ENCODE peak calls at places on chromosomes 5 and 9, in five cellular contexts. Q is lower lobe of right lung, H is neural crest cell, E is Calu3, J is bronchial epithelial cell. X is an unnamed sample.

GRCh38 chr5:156178117-156178516 is 148.8 kb upstream of the SGCD start:
- DNase-seq in Q (no peak), H (no peak), J (no peak), E (no peak), X (no peak)

GRCh38 chr5:137199966-137200365 is 299.2 kb downstream of the SPOCK1 start:
- DNase-seq in E (no peak), J (peak; percentile 44), Q (no peak), H (no peak), X (no peak)

GRCh38 chr5:103122242-103122641 is 2.1 kb downstream of the PPIP5K2 start:
- DNase-seq in Q (no peak), E (no peak), J (no peak), H (no peak), X (no peak)

GRCh38 chr9:110650991-110651411 is 17.6 kb upstream of the MUSK start:
- DNase-seq in Q (no peak), H (no peak), E (no peak), J (peak; percentile 12), X (no peak)

GRCh38 chr5:36156619-36157018 is 4.7 kb downstream of the SKP2 start:
- DNase-seq in J (peak; percentile 53), H (no peak), Q (no peak), E (no peak), X (no peak)

GRCh38 chr5:133113331-133114061 is 61.7 kb downstream of the HSPA4 start:
- DNase-seq in H (no peak), Q (no peak), J (peak; percentile 48), E (no peak), X (no peak)

GRCh38 chr9:89313842-89314241 is 2.8 kb downstream of the CKS2 start:
- DNase-seq in Q (no peak), J (peak; percentile 15), E (no peak), H (no peak), X (no peak)

GRCh38 chr5:124546643-124547042 is 199.8 kb downstream of the ZNF608 start:
- DNase-seq in E (peak; percentile 15), Q (no peak), H (no peak), J (peak; percentile 24), X (peak; percentile 27)

GRCh38 chr9:36575411-36575882 is 2.8 kb downstream of the MELK start:
- DNase-seq in Q (no peak), H (no peak), J (peak; percentile 51), E (no peak), X (no peak)

GRCh38 chr5:67377651-67378050 is 181.1 kb upstream of the CD180 start:
- DNase-seq in E (no peak), J (no peak), H (no peak), Q (no peak), X (no peak)

GRCh38 chr5:113166285-113166684 is 189.7 kb downstream of the DCP2 start:
- DNase-seq in H (no peak), J (no peak), E (no peak), Q (no peak), X (no peak)

GRCh38 chr9:84751921-84752320 is 82.4 kb downstream of the NTRK2 start:
- DNase-seq in H (no peak), J (peak; percentile 89), Q (no peak), E (no peak), X (no peak)

GRCh38 chr9:76658510-76659231 is 105.6 kb upstream of the PCA3 start:
- DNase-seq in J (peak; percentile 64), E (no peak), Q (no peak), H (no peak), X (no peak)
- TF ChIP-seq CTCF in J (peak; percentile 47), E (no peak), Q (peak; percentile 66), H (peak; percentile 73), X (peak; percentile 69)

GRCh38 chr5:20601678-20602100 is 613.7 kb upstream of the CDH18 start:
- DNase-seq in Q (no peak), E (no peak), J (peak; percentile 8), H (no peak), X (no peak)
- TF ChIP-seq CTCF in Q (no peak), E (no peak), J (no peak), H (peak; percentile 35), X (peak; percentile 13)

GRCh38 chr9:120394058-120394669 is 185.8 kb downstream of the CDK5RAP2 start:
- DNase-seq in Q (no peak), J (peak; percentile 85), E (no peak), H (no peak), X (no peak)

GRCh38 chr9:120391691-120392090 is 188.3 kb downstream of the CDK5RAP2 start:
- DNase-seq in J (no peak), H (no peak), E (no peak), Q (no peak), X (no peak)

GRCh38 chr9:120392245-120392644 is 187.7 kb downstream of the CDK5RAP2 start:
- DNase-seq in J (no peak), E (no peak), Q (no peak), H (no peak), X (no peak)

GRCh38 chr9:120393386-120394057 is 186.4 kb downstream of the CDK5RAP2 start:
- DNase-seq in E (no peak), Q (no peak), H (no peak), J (peak; percentile 53), X (no peak)

DNA sequence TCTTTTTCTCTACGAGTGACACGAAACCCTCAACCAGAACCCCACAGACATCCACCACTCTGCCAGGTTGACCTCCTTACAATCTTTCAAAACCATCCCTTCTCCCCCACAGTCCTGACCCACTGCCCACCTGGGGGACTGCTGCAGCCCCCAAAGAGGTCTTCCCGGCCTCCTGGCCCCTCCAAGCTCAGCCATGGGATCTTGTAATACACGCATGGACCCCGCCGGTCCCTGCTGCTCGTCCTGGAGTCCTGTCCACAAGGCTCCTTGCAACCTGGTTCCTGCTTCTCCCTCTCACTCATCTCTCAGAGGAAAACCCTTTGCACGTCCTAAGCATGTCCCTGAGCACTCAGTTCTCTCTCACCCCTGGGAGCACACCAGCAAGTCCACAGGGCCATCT is 187.3 kb downstream of the CDK5RAP2 start:
- DNase-seq in Q (no peak), J (no peak), H (no peak), E (no peak), X (no peak)
- TF ChIP-seq CTCF in Q (no peak), J (no peak), H (no peak), E (no peak), X (no peak)

GRCh38 chr5:77777281-77777892 is 1.2 kb upstream of the TBCA start:
- DNase-seq in Q (no peak), E (peak; percentile 35), J (peak; percentile 84), H (no peak), X (no peak)

GRCh38 chr5:77774981-77775772 is 962 bp downstream of the TBCA start:
- DNase-seq in H (no peak), J (no peak), E (no peak), Q (no peak), X (no peak)

GRCh38 chr5:77777911-77778310 is 1.8 kb upstream of the TBCA start:
- DNase-seq in E (no peak), Q (no peak), J (no peak), H (no peak), X (no peak)

GRCh38 chr5:77776606-77777206 is 567 bp upstream of the TBCA start:
- DNase-seq in Q (no peak), J (peak; percentile 30), H (no peak), E (no peak), X (no peak)

DNA sequence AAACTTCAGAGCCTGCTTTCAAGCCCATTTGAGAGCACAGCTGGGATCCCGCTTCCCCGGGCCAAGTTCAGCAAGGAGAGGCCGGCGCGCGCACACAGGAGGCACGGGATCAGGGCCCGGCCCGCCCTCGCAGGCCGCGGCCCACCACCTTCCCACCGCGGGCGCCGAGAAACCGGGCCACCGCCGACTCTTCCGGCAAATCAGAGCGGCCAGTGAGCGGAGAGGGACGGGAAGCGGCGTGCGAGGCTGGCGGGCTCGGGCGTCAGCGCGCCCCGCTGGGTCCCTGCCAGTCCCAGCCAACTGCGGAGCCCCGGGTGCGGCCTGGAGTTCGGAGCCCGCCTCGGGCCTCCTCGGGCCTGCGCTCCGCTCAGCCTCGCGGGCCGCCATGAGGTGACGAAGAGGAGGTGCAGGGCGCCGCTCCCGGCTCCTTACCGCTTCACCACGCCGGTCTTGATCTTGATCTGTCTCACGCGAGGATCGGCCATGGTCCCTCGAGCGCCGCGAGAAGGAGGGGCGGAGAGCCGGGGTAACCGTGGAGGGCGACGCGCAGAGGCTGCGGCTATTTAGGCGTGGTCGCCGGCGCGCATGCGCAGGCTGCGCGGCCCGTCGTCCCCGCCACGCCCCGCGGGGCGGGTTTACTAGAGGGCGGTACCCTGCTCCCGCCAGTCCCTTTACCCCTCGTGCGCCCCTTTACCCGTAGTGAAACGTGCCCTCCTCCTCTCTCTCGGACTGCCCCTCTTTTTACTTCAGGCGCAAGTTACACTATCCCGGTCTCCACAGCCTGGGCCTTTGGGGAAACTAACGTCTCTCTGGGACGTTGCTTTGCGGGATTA is at the start of gene TBCA:
- DNase-seq in J (peak; percentile 73), E (peak; percentile 95), H (peak; percentile 85), Q (peak; percentile 92), X (peak; percentile 80)
- TF ChIP-seq CTCF in J (peak; percentile 23), E (no peak), H (peak; percentile 58), Q (peak; percentile 44), X (peak; percentile 51)

DNA sequence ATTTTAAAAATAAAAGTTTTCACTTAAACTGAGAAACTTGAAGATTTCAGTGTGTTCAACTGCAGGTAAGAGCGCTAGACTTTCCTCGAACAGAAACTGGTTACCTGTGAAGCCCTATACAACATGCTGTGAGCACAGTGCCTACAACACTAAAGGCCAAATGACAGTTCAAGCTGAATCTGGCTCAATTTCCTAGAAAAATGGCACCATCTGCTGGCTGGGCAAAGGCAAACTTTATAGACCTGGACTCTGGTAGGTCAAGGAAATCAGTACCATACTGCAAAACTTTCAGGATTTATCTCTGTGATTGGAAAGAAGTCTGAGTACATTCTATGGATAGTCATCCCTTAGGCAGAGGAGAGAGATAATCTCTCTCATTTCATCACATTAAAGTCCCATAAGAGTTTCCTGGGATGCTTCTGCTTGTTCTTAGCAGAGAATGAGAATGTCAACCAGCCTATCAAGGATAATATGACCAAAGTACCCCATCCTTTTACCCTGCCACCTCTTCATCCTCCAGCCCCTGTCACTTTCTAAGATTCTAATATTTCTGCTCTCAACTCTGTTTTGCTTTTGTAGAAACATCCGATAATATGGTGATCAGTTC is 31.8 kb upstream of the FOXB2 start:
- DNase-seq in H (peak; percentile 8), Q (no peak), J (peak; percentile 57), E (peak; percentile 46), X (no peak)
- TF ChIP-seq CTCF in H (peak; percentile 68), Q (peak; percentile 32), J (peak; percentile 54), E (no peak), X (peak; percentile 52)

GRCh38 chr5:57494104-57495098 is 11.8 kb upstream of the ACTBL2 start:
- DNase-seq in Q (peak; percentile 74), J (peak; percentile 98), H (no peak), E (peak; percentile 93), X (no peak)
- TF ChIP-seq CTCF in Q (no peak), J (no peak), H (no peak), E (no peak), X (no peak)

GRCh38 chr9:5265939-5266338 is 34.7 kb downstream of the INSL4 start:
- DNase-seq in J (no peak), E (no peak), Q (no peak), H (no peak), X (no peak)

GRCh38 chr9:5269249-5269715 is 35.2 kb downstream of the RLN2 start:
- DNase-seq in Q (no peak), J (peak; percentile 76), E (peak; percentile 27), H (no peak), X (no peak)

GRCh38 chr9:5264219-5264595 is 33.0 kb downstream of the INSL4 start:
- DNase-seq in J (no peak), H (no peak), Q (no peak), E (no peak), X (no peak)

GRCh38 chr9:5263568-5264218 is 32.5 kb downstream of the INSL4 start:
- DNase-seq in Q (no peak), J (peak; percentile 42), H (no peak), E (peak; percentile 7), X (no peak)
- TF ChIP-seq CTCF in Q (peak; percentile 5), J (peak; percentile 27), H (peak; percentile 26), E (no peak), X (peak; percentile 12)

X was measured in progenitor cell of endocrine pancreas.